ENCODE peak calls at places on chromosomes 2 and 18, in nine cellular contexts. J is fibroblast of lung, D is Peyer's patch, H is transverse colon, T is heart left ventricle, B is stomach, F is tibial artery, L is uterus, S is body of pancreas. A is an unnamed sample.

GRCh38 chr2:201264472-201265173 is 4.3 kb downstream of the CASP8 start:
- DNase-seq in F (no peak), B (no peak), L (no peak), D (no peak), J (no peak), H (no peak), S (no peak), T (no peak), A (no peak)

GRCh38 chr2:231364961-231365810 is 30.3 kb upstream of the B3GNT7 start:
- DNase-seq in J (peak; percentile 72), D (peak; percentile 71), T (no peak), H (peak; percentile 63), S (no peak), L (no peak), B (no peak), F (no peak), A (peak; percentile 76)

GRCh38 chr2:141386168-141386567 is 744.6 kb downstream of the LRP1B start:
- DNase-seq in D (no peak), S (no peak), H (no peak), T (no peak), J (no peak), F (no peak), B (no peak), L (no peak), A (no peak)

GRCh38 chr2:240498171-240498957 is 59.4 kb downstream of the ANKMY1 start:
- DNase-seq in H (no peak), S (no peak), J (no peak), L (no peak), T (no peak), B (no peak), D (no peak), F (no peak), A (no peak)

GRCh38 chr2:24515335-24515734 is 24.3 kb downstream of the NCOA1 start:
- DNase-seq in S (no peak), B (no peak), H (no peak), T (no peak), D (no peak), J (no peak), L (no peak), F (no peak), A (no peak)

GRCh38 chr2:134372611-134373131 is 118.8 kb downstream of the MGAT5 start:
- DNase-seq in D (no peak), B (no peak), H (no peak), J (peak; percentile 91), L (peak; percentile 60), T (peak; percentile 68), F (no peak), S (no peak), A (no peak)

GRCh38 chr18:2906522-2907458 is 60.0 kb downstream of the EMILIN2 start:
- DNase-seq in H (peak; percentile 70), T (no peak), B (no peak), S (no peak), D (peak; percentile 68), L (peak; percentile 59), F (no peak), J (no peak), A (no peak)

GRCh38 chr2:197666277-197666676 is 9.1 kb downstream of the RFTN2 start:
- DNase-seq in T (no peak), B (no peak), L (no peak), F (no peak), D (no peak), J (no peak), H (no peak), S (no peak), A (no peak)

GRCh38 chr2:152421521-152422367 is 86.8 kb downstream of the FMNL2 start:
- DNase-seq in S (peak; percentile 84), B (peak; percentile 42), L (peak; percentile 32), D (peak; percentile 69), F (peak; percentile 64), H (peak; percentile 48), T (peak; percentile 33), J (peak; percentile 96), A (peak; percentile 48)

GRCh38 chr2:135162377-135162776 is 110.3 kb downstream of the RAB3GAP1 start:
- DNase-seq in J (no peak), B (no peak), F (no peak), D (no peak), S (peak; percentile 63), L (no peak), T (no peak), H (no peak), A (no peak)

GRCh38 chr2:164617466-164617865 is 3.8 kb downstream of the GRB14 start:
- DNase-seq in J (no peak), F (no peak), L (no peak), B (no peak), S (no peak), T (no peak), D (no peak), H (no peak), A (no peak)

GRCh38 chr2:40448476-40449079 is 3.3 kb downstream of the SLC8A1 start:
- DNase-seq in S (no peak), D (peak; percentile 52), L (no peak), T (no peak), J (peak; percentile 54), F (no peak), H (no peak), B (no peak), A (peak; percentile 37)

GRCh38 chr2:27992787-27993747 is 102.5 kb downstream of the BABAM2 start:
- DNase-seq in B (no peak), L (no peak), T (no peak), J (peak; percentile 34), D (no peak), S (no peak), F (no peak), H (no peak), A (peak; percentile 63)

GRCh38 chr2:208370881-208371633 is 35.5 kb upstream of the PTH2R start:
- DNase-seq in F (no peak), D (no peak), J (peak; percentile 2), B (no peak), L (no peak), T (no peak), S (no peak), H (no peak), A (no peak)

GRCh38 chr2:18001671-18002070 is 123.2 kb downstream of the KCNS3 start:
- DNase-seq in J (no peak), L (no peak), S (no peak), T (no peak), H (no peak), B (no peak), F (no peak), D (no peak), A (no peak)

GRCh38 chr2:168814939-168815907 is 12.8 kb downstream of the NOSTRIN start:
- DNase-seq in J (no peak), B (no peak), T (no peak), S (no peak), F (no peak), H (no peak), D (no peak), L (no peak), A (no peak)

GRCh38 chr2:5705490-5705889 is 13.3 kb downstream of the SOX11 start:
- DNase-seq in F (no peak), H (no peak), T (no peak), L (no peak), B (no peak), D (no peak), J (no peak), S (no peak), A (no peak)

GRCh38 chr2:21052044-21052443 is 8.2 kb upstream of the APOB start:
- DNase-seq in B (no peak), H (no peak), S (no peak), F (peak; percentile 41), J (no peak), D (peak; percentile 61), T (no peak), L (no peak), A (no peak)

DNA sequence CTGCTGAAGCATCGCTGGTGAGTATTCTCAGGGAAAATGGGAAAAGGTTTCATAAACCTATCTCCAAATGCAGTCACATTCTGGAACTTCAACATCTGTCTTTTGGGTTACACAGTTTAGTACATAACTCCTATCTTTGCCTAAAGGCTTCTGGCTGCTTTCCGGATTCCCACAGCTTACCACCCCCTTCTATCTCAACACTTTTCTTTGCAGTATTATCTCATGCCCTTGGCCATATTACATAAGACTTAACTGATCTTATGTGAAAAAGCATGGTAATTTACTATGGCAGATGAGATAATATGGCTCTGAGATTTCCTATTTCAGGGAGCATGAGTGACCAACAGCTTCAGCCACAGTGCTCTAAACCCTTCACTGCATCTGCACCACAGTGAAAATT is 369.3 kb upstream of the LINC00305 start:
- DNase-seq in H (no peak), T (no peak), J (no peak), F (no peak), D (no peak), S (no peak), L (no peak), B (no peak), A (no peak)
- TF ChIP-seq CTCF in H (no peak), T (no peak), J (no peak), F (no peak), D (no peak), S (no peak), L (no peak), B (no peak), A (no peak)

DNA sequence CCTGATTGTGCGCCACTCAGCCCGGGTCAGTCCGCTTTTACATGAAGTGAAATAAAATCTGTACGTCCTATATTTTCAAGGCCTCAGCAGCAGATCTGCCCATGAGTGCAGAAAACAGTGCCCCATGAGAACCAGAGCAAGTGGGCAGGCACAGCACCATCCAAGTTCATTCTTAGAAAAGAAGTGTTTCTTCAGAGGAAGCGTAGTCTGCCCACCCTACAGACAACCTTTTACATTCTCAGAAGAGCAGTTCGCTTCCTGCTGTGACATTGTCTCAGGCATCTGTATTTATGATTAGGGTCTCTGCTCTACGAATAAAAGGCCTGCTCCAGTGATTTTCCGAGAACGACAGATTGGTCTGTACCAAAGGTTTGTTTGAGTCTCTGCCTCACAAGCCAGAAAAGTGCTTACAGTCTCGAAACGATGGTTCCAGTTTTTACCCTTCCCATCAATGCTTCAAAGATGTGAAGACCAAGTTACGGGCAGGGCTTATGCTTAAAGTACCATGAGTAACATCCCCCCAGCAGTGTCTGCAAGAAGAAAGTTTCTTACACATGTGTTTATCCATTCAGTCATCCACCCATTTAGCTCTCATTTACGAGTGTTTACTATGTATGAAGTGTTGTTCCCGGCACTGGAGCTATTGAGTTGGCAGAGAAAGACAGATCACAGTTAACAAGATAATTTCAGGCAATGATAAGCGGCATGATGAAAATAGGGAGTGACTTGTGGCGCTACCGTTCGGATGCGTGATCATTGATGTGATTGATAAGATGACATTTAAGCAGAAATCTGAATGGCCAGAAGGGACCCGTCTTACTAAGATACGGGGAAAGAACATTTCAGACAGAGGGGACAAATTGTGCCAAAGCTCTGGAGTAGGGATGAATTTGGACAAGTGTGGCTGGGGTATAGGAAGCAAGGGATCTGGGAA is 31.4 kb upstream of the CTLA4 start:
- DNase-seq in H (no peak), L (no peak), S (no peak), F (no peak), D (no peak), J (no peak), T (no peak), B (no peak), A (no peak)
- H3K4me3 ChIP-seq in H (no peak overlapping the region), L (no peak overlapping the region), S (no peak overlapping the region), F (no peak overlapping the region), D (no peak overlapping the region), J (no peak overlapping the region), T (no peak overlapping the region), B (no peak overlapping the region), A (no peak overlapping the region)

GRCh38 chr2:191174539-191174938 is 23.7 kb upstream of the STAT4 start:
- DNase-seq in J (no peak), B (no peak), H (no peak), D (no peak), T (no peak), S (no peak), L (no peak), F (no peak), A (no peak)
- H3K4me1 ChIP-seq in J (peaks cover 20% of the 10 kb centered on the region), B (no peaks in the 10 kb centered on the region), H (peaks cover 4% of the 10 kb centered on the region), D (no peaks in the 10 kb centered on the region), T (peaks cover 23% of the 10 kb centered on the region), S (peaks cover 22% of the 10 kb centered on the region), L (no peaks in the 10 kb centered on the region), F (no peaks in the 10 kb centered on the region), A (peaks cover 79% of the 10 kb centered on the region)

GRCh38 chr2:76978064-76978463 is 544.1 kb downstream of the LRRTM4 start:
- DNase-seq in H (no peak), B (no peak), J (peak; percentile 29), D (no peak), F (no peak), L (no peak), T (no peak), S (no peak), A (no peak)
- TF ChIP-seq CTCF in H (no peak), B (no peak), J (no peak), D (no peak), F (no peak), L (no peak), T (no peak), S (no peak), A (no peak)